ENCODE peak calls at places on chromosomes 1 and 21, in ten cellular contexts. One of them, this sample, is unnamed.

GRCh38 chr1:155884028-155884950 is 24.9 kb downstream of the SYT11 start:
- DNase-seq in HepG2: no peak
- DNase-seq in transverse colon: no peak
- DNase-seq in sigmoid colon: no peak
- DNase-seq in suprapubic skin: no peak
- DNase-seq in prostate gland: peak; percentile 62
- DNase-seq in stomach: no peak
- DNase-seq in H1: no peak
- DNase-seq in spleen: no peak
- DNase-seq in GM23338: no peak
- DNase-seq in this sample: no peak

GRCh38 chr1:237953238-237953637 is 62.5 kb upstream of the ZP4 start:
- DNase-seq in H1: no peak
- DNase-seq in prostate gland: no peak
- DNase-seq in stomach: no peak
- DNase-seq in sigmoid colon: no peak
- DNase-seq in HepG2: no peak
- DNase-seq in spleen: no peak
- DNase-seq in transverse colon: no peak
- DNase-seq in suprapubic skin: no peak
- DNase-seq in GM23338: peak; percentile 55
- DNase-seq in this sample: no peak

GRCh38 chr1:71882241-71883036 is 399.9 kb downstream of the NEGR1 start:
- DNase-seq in H1: no peak
- DNase-seq in HepG2: no peak
- DNase-seq in prostate gland: no peak
- DNase-seq in transverse colon: no peak
- DNase-seq in suprapubic skin: no peak
- DNase-seq in spleen: no peak
- DNase-seq in stomach: no peak
- DNase-seq in GM23338: no peak
- DNase-seq in sigmoid colon: no peak
- DNase-seq in this sample: no peak

GRCh38 chr21:37758997-37759396 is 157.3 kb downstream of the KCNJ6 start:
- DNase-seq in spleen: no peak
- DNase-seq in HepG2: peak; percentile 3
- DNase-seq in prostate gland: peak; percentile 28
- DNase-seq in sigmoid colon: no peak
- DNase-seq in GM23338: peak; percentile 86
- DNase-seq in stomach: peak; percentile 51
- DNase-seq in H1: peak; percentile 84
- DNase-seq in transverse colon: peak; percentile 42
- DNase-seq in suprapubic skin: no peak
- DNase-seq in this sample: no peak

GRCh38 chr1:10735603-10736305 is 60.7 kb downstream of the CASZ1 start:
- DNase-seq in stomach: no peak
- DNase-seq in spleen: no peak
- DNase-seq in sigmoid colon: no peak
- DNase-seq in HepG2: no peak
- DNase-seq in suprapubic skin: no peak
- DNase-seq in H1: no peak
- DNase-seq in GM23338: no peak
- DNase-seq in prostate gland: no peak
- DNase-seq in transverse colon: no peak
- DNase-seq in this sample: no peak

GRCh38 chr1:72986591-72987290 is 704.4 kb upstream of the NEGR1 start:
- DNase-seq in transverse colon: no peak
- DNase-seq in sigmoid colon: no peak
- DNase-seq in HepG2: no peak
- DNase-seq in stomach: no peak
- DNase-seq in prostate gland: no peak
- DNase-seq in suprapubic skin: no peak
- DNase-seq in GM23338: no peak
- DNase-seq in spleen: no peak
- DNase-seq in H1: no peak
- DNase-seq in this sample: no peak

GRCh38 chr1:178768423-178768822 is 43.4 kb downstream of the RALGPS2 start:
- DNase-seq in spleen: no peak
- DNase-seq in stomach: no peak
- DNase-seq in sigmoid colon: no peak
- DNase-seq in GM23338: peak; percentile 74
- DNase-seq in HepG2: peak; percentile 20
- DNase-seq in prostate gland: no peak
- DNase-seq in suprapubic skin: no peak
- DNase-seq in H1: peak; percentile 50
- DNase-seq in transverse colon: no peak
- DNase-seq in this sample: no peak

GRCh38 chr1:1207254-1207902 is 986 bp upstream of the TNFRSF18 start:
- DNase-seq in H1: no peak
- DNase-seq in prostate gland: no peak
- DNase-seq in GM23338: peak; percentile 2
- DNase-seq in spleen: no peak
- DNase-seq in HepG2: no peak
- DNase-seq in sigmoid colon: no peak
- DNase-seq in transverse colon: peak; percentile 5
- DNase-seq in stomach: no peak
- DNase-seq in suprapubic skin: no peak
- DNase-seq in this sample: no peak

DNA sequence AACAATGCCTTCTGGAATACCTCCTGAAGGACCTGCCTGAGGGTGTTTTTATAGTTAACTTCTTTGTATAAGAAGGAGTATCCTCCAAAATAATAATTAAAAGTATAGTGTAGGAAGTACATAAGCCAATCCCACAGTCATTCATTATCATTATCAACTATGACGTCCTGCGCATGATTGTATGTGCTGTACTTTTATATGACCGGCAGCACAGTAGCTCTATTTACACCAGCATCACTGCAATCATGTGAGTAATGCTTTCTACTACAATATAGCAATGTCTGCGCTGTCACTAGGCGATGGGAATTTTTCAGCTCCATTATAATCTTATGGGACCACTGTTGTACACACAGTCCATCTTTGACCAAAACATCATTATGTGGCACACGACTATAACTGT is 72.0 kb downstream of the BEND5 start:
- DNase-seq in transverse colon: no peak
- DNase-seq in GM23338: no peak
- DNase-seq in spleen: no peak
- DNase-seq in stomach: no peak
- DNase-seq in prostate gland: no peak
- DNase-seq in HepG2: no peak
- DNase-seq in H1: no peak
- DNase-seq in sigmoid colon: no peak
- DNase-seq in suprapubic skin: no peak
- DNase-seq in this sample: no peak
- TF ChIP-seq POLR2AphosphoS5 in transverse colon: no peak
- TF ChIP-seq POLR2AphosphoS5 in GM23338: no peak
- TF ChIP-seq POLR2AphosphoS5 in spleen: no peak
- TF ChIP-seq POLR2AphosphoS5 in stomach: no peak
- TF ChIP-seq POLR2AphosphoS5 in prostate gland: no peak
- TF ChIP-seq POLR2AphosphoS5 in HepG2: no peak
- TF ChIP-seq POLR2AphosphoS5 in H1: no peak
- TF ChIP-seq POLR2AphosphoS5 in sigmoid colon: no peak
- TF ChIP-seq POLR2AphosphoS5 in suprapubic skin: no peak
- TF ChIP-seq POLR2AphosphoS5 in this sample: no peak

GRCh38 chr21:35036521-35037383 is 12.3 kb downstream of the RUNX1 start:
- DNase-seq in GM23338: no peak
- DNase-seq in HepG2: peak; percentile 32
- DNase-seq in prostate gland: no peak
- DNase-seq in sigmoid colon: no peak
- DNase-seq in transverse colon: no peak
- DNase-seq in suprapubic skin: no peak
- DNase-seq in spleen: no peak
- DNase-seq in H1: no peak
- DNase-seq in stomach: no peak
- DNase-seq in this sample: peak; percentile 55
- H3K27me3 ChIP-seq in GM23338: no peaks in the 10 kb centered on the region
- H3K27me3 ChIP-seq in HepG2: no peaks in the 10 kb centered on the region
- H3K27me3 ChIP-seq in prostate gland: no peaks in the 10 kb centered on the region
- H3K27me3 ChIP-seq in sigmoid colon: no peaks in the 10 kb centered on the region
- H3K27me3 ChIP-seq in transverse colon: no peaks in the 10 kb centered on the region
- H3K27me3 ChIP-seq in suprapubic skin: no peaks in the 10 kb centered on the region
- H3K27me3 ChIP-seq in spleen: no peaks in the 10 kb centered on the region
- H3K27me3 ChIP-seq in H1: no peaks in the 10 kb centered on the region
- H3K27me3 ChIP-seq in stomach: no peaks in the 10 kb centered on the region
- H3K27me3 ChIP-seq in this sample: peaks cover 9% of the 10 kb centered on the region

GRCh38 chr1:244844155-244845121 is 9.0 kb downstream of the COX20 start:
- DNase-seq in sigmoid colon: no peak
- DNase-seq in HepG2: no peak
- DNase-seq in stomach: no peak
- DNase-seq in H1: no peak
- DNase-seq in prostate gland: no peak
- DNase-seq in spleen: no peak
- DNase-seq in transverse colon: no peak
- DNase-seq in suprapubic skin: no peak
- DNase-seq in GM23338: no peak
- DNase-seq in this sample: no peak
- TF ChIP-seq POLR2AphosphoS5 in sigmoid colon: no peak
- TF ChIP-seq POLR2AphosphoS5 in HepG2: peak; percentile 54
- TF ChIP-seq POLR2AphosphoS5 in stomach: no peak
- TF ChIP-seq POLR2AphosphoS5 in H1: peak; percentile 7
- TF ChIP-seq POLR2AphosphoS5 in prostate gland: no peak
- TF ChIP-seq POLR2AphosphoS5 in spleen: no peak
- TF ChIP-seq POLR2AphosphoS5 in transverse colon: no peak
- TF ChIP-seq POLR2AphosphoS5 in suprapubic skin: no peak
- TF ChIP-seq POLR2AphosphoS5 in GM23338: no peak
- TF ChIP-seq POLR2AphosphoS5 in this sample: no peak

GRCh38 chr1:229828461-229828860 is 202.4 kb downstream of the URB2 start:
- DNase-seq in sigmoid colon: no peak
- DNase-seq in stomach: no peak
- DNase-seq in transverse colon: no peak
- DNase-seq in suprapubic skin: no peak
- DNase-seq in H1: no peak
- DNase-seq in spleen: no peak
- DNase-seq in GM23338: no peak
- DNase-seq in prostate gland: no peak
- DNase-seq in HepG2: no peak
- DNase-seq in this sample: no peak

GRCh38 chr1:229822026-229822425 is 196.0 kb downstream of the URB2 start:
- DNase-seq in HepG2: no peak
- DNase-seq in suprapubic skin: no peak
- DNase-seq in spleen: no peak
- DNase-seq in GM23338: no peak
- DNase-seq in prostate gland: no peak
- DNase-seq in transverse colon: no peak
- DNase-seq in stomach: no peak
- DNase-seq in H1: no peak
- DNase-seq in sigmoid colon: no peak
- DNase-seq in this sample: no peak

GRCh38 chr1:229819091-229819490 is 193.0 kb downstream of the URB2 start:
- DNase-seq in GM23338: no peak
- DNase-seq in transverse colon: no peak
- DNase-seq in prostate gland: no peak
- DNase-seq in H1: no peak
- DNase-seq in suprapubic skin: no peak
- DNase-seq in spleen: no peak
- DNase-seq in HepG2: no peak
- DNase-seq in sigmoid colon: no peak
- DNase-seq in stomach: no peak
- DNase-seq in this sample: no peak

DNA sequence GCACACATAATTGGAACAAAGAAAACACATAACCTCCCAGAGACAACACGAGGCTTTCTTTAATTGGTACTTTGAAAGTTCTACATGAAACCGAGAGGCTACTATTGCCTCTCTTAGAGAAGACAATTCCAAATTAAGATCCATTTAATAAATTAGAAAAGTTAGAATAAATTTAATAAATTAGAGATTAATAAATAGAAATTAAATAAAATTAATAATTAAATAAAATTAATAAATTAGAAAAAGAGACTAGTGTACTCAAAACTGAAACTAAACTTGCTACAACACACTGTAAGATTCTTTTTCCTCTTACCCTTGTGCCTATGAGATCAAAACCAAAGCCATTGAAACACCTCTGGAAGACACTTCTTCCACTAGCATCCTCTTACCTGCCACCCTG is 199.0 kb downstream of the URB2 start:
- DNase-seq in GM23338: no peak
- DNase-seq in H1: no peak
- DNase-seq in transverse colon: no peak
- DNase-seq in HepG2: no peak
- DNase-seq in suprapubic skin: no peak
- DNase-seq in prostate gland: no peak
- DNase-seq in stomach: no peak
- DNase-seq in spleen: no peak
- DNase-seq in sigmoid colon: no peak
- DNase-seq in this sample: no peak
- H3K27me3 ChIP-seq in GM23338: no peaks in the 10 kb centered on the region
- H3K27me3 ChIP-seq in H1: no peaks in the 10 kb centered on the region
- H3K27me3 ChIP-seq in transverse colon: no peaks in the 10 kb centered on the region
- H3K27me3 ChIP-seq in HepG2: no peaks in the 10 kb centered on the region
- H3K27me3 ChIP-seq in suprapubic skin: no peaks in the 10 kb centered on the region
- H3K27me3 ChIP-seq in prostate gland: no peaks in the 10 kb centered on the region
- H3K27me3 ChIP-seq in stomach: no peaks in the 10 kb centered on the region
- H3K27me3 ChIP-seq in spleen: no peaks in the 10 kb centered on the region
- H3K27me3 ChIP-seq in sigmoid colon: no peaks in the 10 kb centered on the region
- H3K27me3 ChIP-seq in this sample: no peaks in the 10 kb centered on the region